ENCODE peak calls at places on chromosomes 5 and 9, in five cellular contexts. One of them, this sample, is unnamed. For H3K36me3 and H3K79me1, the result is how much of the 10 kb centered on the place peaks cover.

GRCh38 chr5:34866989-34867471 is 28.1 kb downstream of the TTC23L start:
- DNase-seq in neuronal stem cell: no peak
- DNase-seq in H1: no peak
- DNase-seq in IMR-90: no peak
- DNase-seq in trophoblast cell: no peak
- DNase-seq in this sample: no peak

GRCh38 chr5:2415678-2416077 is 335.8 kb downstream of the IRX2 start:
- DNase-seq in neuronal stem cell: no peak
- DNase-seq in H1: peak
- DNase-seq in IMR-90: no peak
- DNase-seq in trophoblast cell: no peak
- DNase-seq in this sample: no peak

GRCh38 chr5:38524006-38524405 is 32.4 kb downstream of the LIFR start:
- DNase-seq in neuronal stem cell: no peak
- DNase-seq in H1: no peak
- DNase-seq in IMR-90: no peak
- DNase-seq in trophoblast cell: no peak
- DNase-seq in this sample: no peak

GRCh38 chr9:86407022-86407421 is 52.8 kb upstream of the TUT7 start:
- DNase-seq in neuronal stem cell: no peak
- DNase-seq in H1: no peak
- DNase-seq in IMR-90: peak
- DNase-seq in trophoblast cell: peak
- DNase-seq in this sample: peak

GRCh38 chr5:172840778-172841154 is 6.7 kb downstream of the ERGIC1 start:
- DNase-seq in neuronal stem cell: no peak
- DNase-seq in H1: no peak
- DNase-seq in IMR-90: no peak
- DNase-seq in trophoblast cell: no peak
- DNase-seq in this sample: no peak

GRCh38 chr5:129460951-129461815 is 1.1 kb downstream of the ADAMTS19 start:
- DNase-seq in neuronal stem cell: peak
- DNase-seq in H1: peak
- DNase-seq in IMR-90: no peak
- DNase-seq in trophoblast cell: peak
- DNase-seq in this sample: peak

GRCh38 chr5:154648706-154649105 is 106.5 kb upstream of the LARP1 start:
- DNase-seq in neuronal stem cell: no peak
- DNase-seq in H1: no peak
- DNase-seq in IMR-90: peak
- DNase-seq in trophoblast cell: no peak
- DNase-seq in this sample: peak

GRCh38 chr9:18442629-18443491 is 31.1 kb upstream of the ADAMTSL1 start:
- DNase-seq in neuronal stem cell: peak
- DNase-seq in H1: peak
- DNase-seq in IMR-90: peak
- DNase-seq in trophoblast cell: peak
- DNase-seq in this sample: peak

GRCh38 chr9:133483611-133484010 is 4.7 kb upstream of the SLC2A6 start:
- DNase-seq in neuronal stem cell: no peak
- DNase-seq in H1: no peak
- DNase-seq in IMR-90: no peak
- DNase-seq in trophoblast cell: no peak
- DNase-seq in this sample: no peak

GRCh38 chr5:35518104-35518503 is 99.6 kb upstream of the SPEF2 start:
- DNase-seq in neuronal stem cell: no peak
- DNase-seq in H1: no peak
- DNase-seq in IMR-90: no peak
- DNase-seq in trophoblast cell: no peak
- DNase-seq in this sample: no peak

GRCh38 chr9:124482431-124483031 is 24.7 kb downstream of the NR5A1 start:
- DNase-seq in neuronal stem cell: no peak
- DNase-seq in H1: peak
- DNase-seq in IMR-90: no peak
- DNase-seq in trophoblast cell: peak
- DNase-seq in this sample: no peak

GRCh38 chr9:3962467-3962866 is 337.4 kb downstream of the GLIS3 start:
- DNase-seq in neuronal stem cell: no peak
- DNase-seq in H1: no peak
- DNase-seq in IMR-90: peak
- DNase-seq in trophoblast cell: no peak
- DNase-seq in this sample: peak

GRCh38 chr9:126456396-126456795 is 129.8 kb downstream of the MVB12B start:
- DNase-seq in neuronal stem cell: no peak
- DNase-seq in H1: no peak
- DNase-seq in IMR-90: no peak
- DNase-seq in trophoblast cell: no peak
- DNase-seq in this sample: no peak

GRCh38 chr5:131644822-131645221 is 9.8 kb upstream of the RAPGEF6 start:
- DNase-seq in neuronal stem cell: no peak
- DNase-seq in H1: no peak
- DNase-seq in IMR-90: peak
- DNase-seq in trophoblast cell: no peak
- DNase-seq in this sample: no peak

GRCh38 chr5:33476992-33477391 is 36.2 kb downstream of the TARS1 start:
- DNase-seq in neuronal stem cell: no peak
- DNase-seq in H1: no peak
- DNase-seq in IMR-90: peak
- DNase-seq in trophoblast cell: no peak
- DNase-seq in this sample: no peak

GRCh38 chr5:160843240-160843639 is 8.8 kb downstream of the ATP10B start:
- DNase-seq in neuronal stem cell: no peak
- DNase-seq in H1: no peak
- DNase-seq in IMR-90: no peak
- DNase-seq in trophoblast cell: no peak
- DNase-seq in this sample: no peak

GRCh38 chr9:79817469-79818004 is 245.8 kb downstream of the TLE4 start:
- DNase-seq in neuronal stem cell: no peak
- DNase-seq in H1: no peak
- DNase-seq in IMR-90: no peak
- DNase-seq in trophoblast cell: no peak
- DNase-seq in this sample: peak

GRCh38 chr5:6700686-6701355 is 12.4 kb upstream of the TENT4A start:
- DNase-seq in neuronal stem cell: no peak
- DNase-seq in H1: no peak
- DNase-seq in IMR-90: no peak
- DNase-seq in trophoblast cell: no peak
- DNase-seq in this sample: no peak

GRCh38 chr5:141573489-141574121 is 45.2 kb downstream of the DIAPH1 start:
- DNase-seq in neuronal stem cell: no peak
- DNase-seq in H1: no peak
- DNase-seq in IMR-90: no peak
- DNase-seq in trophoblast cell: no peak
- DNase-seq in this sample: no peak
- H3K36me3 ChIP-seq in neuronal stem cell: half or more
- H3K36me3 ChIP-seq in H1: half or more
- H3K36me3 ChIP-seq in IMR-90: under half
- H3K36me3 ChIP-seq in trophoblast cell: under half
- H3K36me3 ChIP-seq in this sample: under half

GRCh38 chr9:38009990-38010389 is 59.0 kb downstream of the SHB start:
- DNase-seq in neuronal stem cell: no peak
- DNase-seq in H1: no peak
- DNase-seq in IMR-90: no peak
- DNase-seq in trophoblast cell: no peak
- DNase-seq in this sample: no peak
- H3K79me1 ChIP-seq in neuronal stem cell: under half
- H3K79me1 ChIP-seq in H1: under half
- H3K79me1 ChIP-seq in IMR-90: half or more
- H3K79me1 ChIP-seq in trophoblast cell: under half
- H3K79me1 ChIP-seq in this sample: under half

GRCh38 chr9:78443946-78444345 is 147.0 kb downstream of the PSAT1 start:
- DNase-seq in neuronal stem cell: no peak
- DNase-seq in H1: no peak
- DNase-seq in IMR-90: no peak
- DNase-seq in trophoblast cell: no peak
- DNase-seq in this sample: no peak
- H4K91ac ChIP-seq in neuronal stem cell: no peak
- H4K91ac ChIP-seq in H1: no peak
- H4K91ac ChIP-seq in IMR-90: no peak
- H4K91ac ChIP-seq in trophoblast cell: no peak
- H4K91ac ChIP-seq in this sample: no peak

DNA sequence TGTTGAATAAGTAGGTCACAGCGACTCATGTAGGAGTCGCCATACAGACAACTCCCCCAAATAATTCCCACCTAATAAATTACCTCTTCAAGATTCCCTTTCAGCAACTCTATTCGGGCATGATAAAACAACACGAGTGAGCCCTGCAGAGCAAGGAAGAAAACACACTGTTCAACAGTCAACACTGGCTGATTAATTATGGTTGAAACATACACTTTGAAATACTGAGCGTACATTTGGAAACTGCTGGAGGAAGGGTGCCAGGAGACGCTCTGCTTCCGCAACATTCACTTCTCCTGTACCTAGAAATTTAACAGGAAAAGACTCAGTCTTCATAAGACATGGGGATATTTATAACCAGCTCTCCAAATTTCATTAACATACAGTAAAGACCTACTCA is 117.5 kb downstream of the TTC39B start:
- DNase-seq in neuronal stem cell: no peak
- DNase-seq in H1: no peak
- DNase-seq in IMR-90: no peak
- DNase-seq in trophoblast cell: no peak
- DNase-seq in this sample: no peak
- H3K36me3 ChIP-seq in neuronal stem cell: under half
- H3K36me3 ChIP-seq in H1: under half
- H3K36me3 ChIP-seq in IMR-90: under half
- H3K36me3 ChIP-seq in trophoblast cell: under half
- H3K36me3 ChIP-seq in this sample: under half